ENCODE peak calls at places on chromosomes 2 and 18, in seven cellular contexts. One of them, this sample, is unnamed.

GRCh38 chr18:55634545-55634944 is 46.6 kb upstream of the TCF4 start:
- DNase-seq in testis: no peak
- DNase-seq in tibial nerve: no peak
- DNase-seq in endothelial cell of umbilical vein: peak; percentile 3
- DNase-seq in right lobe of liver: no peak
- DNase-seq in uterus: no peak
- DNase-seq in ovary: no peak
- DNase-seq in this sample: no peak

GRCh38 chr2:105287692-105288091 is 41.8 kb downstream of the TGFBRAP1 start:
- DNase-seq in testis: peak; percentile 40
- DNase-seq in tibial nerve: no peak
- DNase-seq in endothelial cell of umbilical vein: peak; percentile 61
- DNase-seq in right lobe of liver: no peak
- DNase-seq in uterus: no peak
- DNase-seq in ovary: no peak
- DNase-seq in this sample: no peak

GRCh38 chr2:234823877-234824376 is 127.9 kb upstream of the SH3BP4 start:
- DNase-seq in testis: no peak
- DNase-seq in tibial nerve: peak; percentile 16
- DNase-seq in endothelial cell of umbilical vein: peak; percentile 98
- DNase-seq in right lobe of liver: peak; percentile 63
- DNase-seq in uterus: peak; percentile 39
- DNase-seq in ovary: peak; percentile 27
- DNase-seq in this sample: no peak

GRCh38 chr18:58761241-58761969 is 90.1 kb downstream of the MALT1 start:
- DNase-seq in testis: no peak
- DNase-seq in tibial nerve: no peak
- DNase-seq in endothelial cell of umbilical vein: no peak
- DNase-seq in right lobe of liver: no peak
- DNase-seq in uterus: no peak
- DNase-seq in ovary: no peak
- DNase-seq in this sample: no peak

GRCh38 chr2:99845291-99845690 is 297.1 kb downstream of the AFF3 start:
- DNase-seq in testis: no peak
- DNase-seq in tibial nerve: no peak
- DNase-seq in endothelial cell of umbilical vein: no peak
- DNase-seq in right lobe of liver: no peak
- DNase-seq in uterus: no peak
- DNase-seq in ovary: no peak
- DNase-seq in this sample: no peak

GRCh38 chr2:231709636-231709980 is 1.3 kb downstream of the PTMA start:
- DNase-seq in testis: peak; percentile 61
- DNase-seq in tibial nerve: no peak
- DNase-seq in endothelial cell of umbilical vein: peak; percentile 27
- DNase-seq in right lobe of liver: peak; percentile 74
- DNase-seq in uterus: peak; percentile 45
- DNase-seq in ovary: peak; percentile 62
- DNase-seq in this sample: no peak

GRCh38 chr2:204974487-204974886 is 429.2 kb downstream of the PARD3B start:
- DNase-seq in testis: no peak
- DNase-seq in tibial nerve: no peak
- DNase-seq in endothelial cell of umbilical vein: no peak
- DNase-seq in right lobe of liver: no peak
- DNase-seq in uterus: no peak
- DNase-seq in ovary: no peak
- DNase-seq in this sample: no peak

GRCh38 chr2:41495050-41495449 is 552.8 kb upstream of the PKDCC start:
- DNase-seq in testis: no peak
- DNase-seq in tibial nerve: no peak
- DNase-seq in endothelial cell of umbilical vein: no peak
- DNase-seq in right lobe of liver: no peak
- DNase-seq in uterus: no peak
- DNase-seq in ovary: no peak
- DNase-seq in this sample: no peak

GRCh38 chr2:42962521-42962953 is 170.2 kb upstream of the HAAO start:
- DNase-seq in testis: no peak
- DNase-seq in tibial nerve: no peak
- DNase-seq in endothelial cell of umbilical vein: peak; percentile 26
- DNase-seq in right lobe of liver: no peak
- DNase-seq in uterus: no peak
- DNase-seq in ovary: no peak
- DNase-seq in this sample: no peak

GRCh38 chr2:241816431-241817121 is 7.6 kb downstream of the NEU4 start:
- DNase-seq in testis: peak; percentile 16
- DNase-seq in tibial nerve: peak; percentile 10
- DNase-seq in endothelial cell of umbilical vein: no peak
- DNase-seq in right lobe of liver: no peak
- DNase-seq in uterus: no peak
- DNase-seq in ovary: no peak
- DNase-seq in this sample: peak; percentile 56

GRCh38 chr2:20496069-20496468 is 49.2 kb downstream of the RHOB start:
- DNase-seq in testis: no peak
- DNase-seq in tibial nerve: no peak
- DNase-seq in endothelial cell of umbilical vein: no peak
- DNase-seq in right lobe of liver: no peak
- DNase-seq in uterus: no peak
- DNase-seq in ovary: no peak
- DNase-seq in this sample: no peak

GRCh38 chr2:237967463-237967871 is 653 bp downstream of the UBE2F start:
- DNase-seq in testis: peak; percentile 45
- DNase-seq in tibial nerve: no peak
- DNase-seq in endothelial cell of umbilical vein: peak; percentile 35
- DNase-seq in right lobe of liver: peak; percentile 62
- DNase-seq in uterus: no peak
- DNase-seq in ovary: peak; percentile 37
- DNase-seq in this sample: no peak

GRCh38 chr2:68190991-68191731 is 33.5 kb downstream of the PNO1 start:
- DNase-seq in testis: no peak
- DNase-seq in tibial nerve: no peak
- DNase-seq in endothelial cell of umbilical vein: peak; percentile 32
- DNase-seq in right lobe of liver: no peak
- DNase-seq in uterus: no peak
- DNase-seq in ovary: no peak
- DNase-seq in this sample: no peak

GRCh38 chr2:23681356-23682140 is 245.4 kb downstream of the ATAD2B start:
- DNase-seq in testis: no peak
- DNase-seq in tibial nerve: no peak
- DNase-seq in endothelial cell of umbilical vein: no peak
- DNase-seq in right lobe of liver: no peak
- DNase-seq in uterus: no peak
- DNase-seq in ovary: no peak
- DNase-seq in this sample: no peak

GRCh38 chr2:101655941-101656422 is 41.5 kb upstream of the MAP4K4 start:
- DNase-seq in testis: no peak
- DNase-seq in tibial nerve: no peak
- DNase-seq in endothelial cell of umbilical vein: no peak
- DNase-seq in right lobe of liver: no peak
- DNase-seq in uterus: peak; percentile 35
- DNase-seq in ovary: no peak
- DNase-seq in this sample: no peak

GRCh38 chr18:41829648-41830516 is 125.2 kb upstream of the PIK3C3 start:
- DNase-seq in testis: no peak
- DNase-seq in tibial nerve: no peak
- DNase-seq in endothelial cell of umbilical vein: peak; percentile 1
- DNase-seq in right lobe of liver: no peak
- DNase-seq in uterus: no peak
- DNase-seq in ovary: no peak
- DNase-seq in this sample: no peak

GRCh38 chr2:56749152-56749752 is 565.5 kb downstream of the CCDC85A start:
- DNase-seq in testis: no peak
- DNase-seq in tibial nerve: no peak
- DNase-seq in endothelial cell of umbilical vein: peak; percentile 55
- DNase-seq in right lobe of liver: no peak
- DNase-seq in uterus: no peak
- DNase-seq in ovary: no peak
- DNase-seq in this sample: no peak

GRCh38 chr2:71216501-71216900 is 10.4 kb downstream of the PAIP2B start:
- DNase-seq in testis: no peak
- DNase-seq in tibial nerve: no peak
- DNase-seq in endothelial cell of umbilical vein: no peak
- DNase-seq in right lobe of liver: peak; percentile 52
- DNase-seq in uterus: no peak
- DNase-seq in ovary: no peak
- DNase-seq in this sample: no peak

GRCh38 chr2:12717191-12717987 is 653 bp downstream of the TRIB2 start:
- DNase-seq in testis: peak; percentile 59
- DNase-seq in tibial nerve: peak; percentile 34
- DNase-seq in endothelial cell of umbilical vein: peak; percentile 74
- DNase-seq in right lobe of liver: peak; percentile 83
- DNase-seq in uterus: peak; percentile 62
- DNase-seq in ovary: peak; percentile 69
- DNase-seq in this sample: no peak

GRCh38 chr2:174013310-174013751 is 48.2 kb upstream of the SP3 start:
- DNase-seq in testis: peak; percentile 66
- DNase-seq in tibial nerve: peak; percentile 34
- DNase-seq in endothelial cell of umbilical vein: peak; percentile 19
- DNase-seq in right lobe of liver: no peak
- DNase-seq in uterus: peak; percentile 67
- DNase-seq in ovary: peak; percentile 72
- DNase-seq in this sample: no peak

GRCh38 chr2:134371041-134371440 is 117.2 kb downstream of the MGAT5 start:
- DNase-seq in testis: no peak
- DNase-seq in tibial nerve: no peak
- DNase-seq in endothelial cell of umbilical vein: no peak
- DNase-seq in right lobe of liver: no peak
- DNase-seq in uterus: no peak
- DNase-seq in ovary: no peak
- DNase-seq in this sample: no peak

GRCh38 chr2:149184994-149185393 is 145.4 kb upstream of the LYPD6 start:
- DNase-seq in testis: no peak
- DNase-seq in tibial nerve: no peak
- DNase-seq in endothelial cell of umbilical vein: no peak
- DNase-seq in right lobe of liver: no peak
- DNase-seq in uterus: no peak
- DNase-seq in ovary: no peak
- DNase-seq in this sample: no peak

GRCh38 chr2:86825728-86826386 is 35.1 kb upstream of the CD8A start:
- DNase-seq in testis: no peak
- DNase-seq in tibial nerve: no peak
- DNase-seq in endothelial cell of umbilical vein: no peak
- DNase-seq in right lobe of liver: no peak
- DNase-seq in uterus: no peak
- DNase-seq in ovary: no peak
- DNase-seq in this sample: no peak

GRCh38 chr2:205869439-205869838 is 187.1 kb downstream of the NRP2 start:
- DNase-seq in testis: no peak
- DNase-seq in tibial nerve: no peak
- DNase-seq in endothelial cell of umbilical vein: no peak
- DNase-seq in right lobe of liver: no peak
- DNase-seq in uterus: no peak
- DNase-seq in ovary: no peak
- DNase-seq in this sample: no peak

GRCh38 chr2:196136151-196136550 is 35.2 kb downstream of the STK17B start:
- DNase-seq in testis: no peak
- DNase-seq in tibial nerve: no peak
- DNase-seq in endothelial cell of umbilical vein: no peak
- DNase-seq in right lobe of liver: no peak
- DNase-seq in uterus: no peak
- DNase-seq in ovary: no peak
- DNase-seq in this sample: no peak

GRCh38 chr2:196130039-196130825 is 41.1 kb downstream of the STK17B start:
- DNase-seq in testis: no peak
- DNase-seq in tibial nerve: no peak
- DNase-seq in endothelial cell of umbilical vein: no peak
- DNase-seq in right lobe of liver: no peak
- DNase-seq in uterus: no peak
- DNase-seq in ovary: no peak
- DNase-seq in this sample: no peak

GRCh38 chr2:196131384-196131861 is 40.0 kb downstream of the STK17B start:
- DNase-seq in testis: peak; percentile 60
- DNase-seq in tibial nerve: no peak
- DNase-seq in endothelial cell of umbilical vein: peak; percentile 18
- DNase-seq in right lobe of liver: no peak
- DNase-seq in uterus: no peak
- DNase-seq in ovary: no peak
- DNase-seq in this sample: no peak

GRCh38 chr2:196128749-196129148 is 42.6 kb downstream of the STK17B start:
- DNase-seq in testis: no peak
- DNase-seq in tibial nerve: no peak
- DNase-seq in endothelial cell of umbilical vein: no peak
- DNase-seq in right lobe of liver: no peak
- DNase-seq in uterus: no peak
- DNase-seq in ovary: no peak
- DNase-seq in this sample: no peak

GRCh38 chr2:196131949-196132925 is 39.1 kb downstream of the STK17B start:
- DNase-seq in testis: no peak
- DNase-seq in tibial nerve: no peak
- DNase-seq in endothelial cell of umbilical vein: no peak
- DNase-seq in right lobe of liver: no peak
- DNase-seq in uterus: no peak
- DNase-seq in ovary: no peak
- DNase-seq in this sample: no peak
- TF ChIP-seq POLR2A in testis: no peak
- TF ChIP-seq POLR2A in tibial nerve: no peak
- TF ChIP-seq POLR2A in endothelial cell of umbilical vein: no peak
- TF ChIP-seq POLR2A in right lobe of liver: no peak
- TF ChIP-seq POLR2A in uterus: no peak
- TF ChIP-seq POLR2A in ovary: no peak
- TF ChIP-seq POLR2A in this sample: no peak

GRCh38 chr2:216829533-216829932 is 30.3 kb downstream of the TNP1 start:
- DNase-seq in testis: peak; percentile 67
- DNase-seq in tibial nerve: peak; percentile 57
- DNase-seq in endothelial cell of umbilical vein: no peak
- DNase-seq in right lobe of liver: peak; percentile 98
- DNase-seq in uterus: peak; percentile 81
- DNase-seq in ovary: peak; percentile 87
- DNase-seq in this sample: peak; percentile 83
- TF ChIP-seq POLR2A in testis: no peak
- TF ChIP-seq POLR2A in tibial nerve: no peak
- TF ChIP-seq POLR2A in endothelial cell of umbilical vein: no peak
- TF ChIP-seq POLR2A in right lobe of liver: no peak
- TF ChIP-seq POLR2A in uterus: no peak
- TF ChIP-seq POLR2A in ovary: no peak
- TF ChIP-seq POLR2A in this sample: no peak

GRCh38 chr18:23727707-23728493 is 38.6 kb downstream of the LAMA3 start:
- DNase-seq in testis: no peak
- DNase-seq in tibial nerve: no peak
- DNase-seq in endothelial cell of umbilical vein: no peak
- DNase-seq in right lobe of liver: no peak
- DNase-seq in uterus: no peak
- DNase-seq in ovary: no peak
- DNase-seq in this sample: no peak
- TF ChIP-seq POLR2A in testis: no peak
- TF ChIP-seq POLR2A in tibial nerve: no peak
- TF ChIP-seq POLR2A in endothelial cell of umbilical vein: no peak
- TF ChIP-seq POLR2A in right lobe of liver: no peak
- TF ChIP-seq POLR2A in uterus: no peak
- TF ChIP-seq POLR2A in ovary: no peak
- TF ChIP-seq POLR2A in this sample: no peak

DNA sequence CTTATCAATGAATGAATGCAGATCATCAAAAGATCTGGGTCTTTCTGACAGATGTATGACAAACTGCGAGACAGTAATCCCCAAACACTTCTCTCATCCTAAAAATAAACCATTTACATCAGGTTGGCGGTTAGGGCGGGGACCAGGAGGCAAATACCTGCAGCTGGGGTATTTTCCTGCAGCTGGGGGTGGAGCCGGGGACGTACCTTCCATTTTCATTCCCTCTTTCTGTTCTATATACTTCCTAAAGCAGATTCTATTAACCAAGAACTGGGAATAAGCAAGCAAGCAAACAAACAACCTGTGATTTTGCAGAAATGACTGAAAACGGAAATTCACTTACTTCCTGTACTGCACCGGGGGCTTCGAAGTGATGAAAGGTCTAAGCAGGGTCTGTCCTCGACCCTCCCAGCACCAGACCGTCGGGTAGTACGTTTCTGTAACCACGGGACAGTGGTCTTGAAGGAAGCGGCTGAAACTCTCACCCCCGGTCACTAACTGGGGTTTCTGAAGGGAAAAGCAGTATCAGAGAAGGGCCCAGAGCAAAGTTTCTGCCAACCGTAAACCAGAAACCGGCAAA is 1.2 kb downstream of the ABHD3 start:
- DNase-seq in testis: no peak
- DNase-seq in tibial nerve: no peak
- DNase-seq in endothelial cell of umbilical vein: no peak
- DNase-seq in right lobe of liver: no peak
- DNase-seq in uterus: no peak
- DNase-seq in ovary: no peak
- DNase-seq in this sample: no peak
- TF ChIP-seq POLR2A in testis: no peak
- TF ChIP-seq POLR2A in tibial nerve: no peak
- TF ChIP-seq POLR2A in endothelial cell of umbilical vein: no peak
- TF ChIP-seq POLR2A in right lobe of liver: no peak
- TF ChIP-seq POLR2A in uterus: no peak
- TF ChIP-seq POLR2A in ovary: no peak
- TF ChIP-seq POLR2A in this sample: no peak

This sample was measured in suprapubic skin.